ENCODE peak calls at places on chromosomes 13 and 19, in six cellular contexts. G is ovary; Y is breast epithelium; B is CD8-positive, alpha-beta memory T cell; P is tibial nerve; T is gastrocnemius medialis. E is an unnamed sample.
A peak's percentile ranks its signal among the peaks of the same experiment; 100 is the strongest.

GRCh38 chr19:34962945-34963530 is 991 bp downstream of the ZNF792 start:
- DNase-seq in T (no peak), P (no peak), G (no peak), Y (no peak), B (no peak), E (peak; percentile 59)

GRCh38 chr19:11375143-11375948 is 880 bp downstream of the SWSAP1 start:
- DNase-seq in Y (no peak), B (peak; percentile 72), P (no peak), G (peak; percentile 63), T (no peak), E (peak; percentile 84)

GRCh38 chr19:19039901-19040300 is 6.5 kb downstream of the ARMC6 start:
- DNase-seq in P (no peak), T (no peak), B (peak; percentile 49), Y (no peak), G (no peak), E (no peak)

GRCh38 chr19:42024622-42025111 is 30.6 kb upstream of the ATP1A3 start:
- DNase-seq in P (no peak), B (no peak), T (no peak), Y (no peak), G (no peak), E (peak; percentile 89)

GRCh38 chr13:49256841-49257240 is 9.1 kb downstream of the CDADC1 start:
- DNase-seq in T (no peak), P (no peak), Y (no peak), G (no peak), B (no peak), E (no peak)

GRCh38 chr19:40139533-40140287 is 49.0 kb upstream of the ZNF780A start:
- DNase-seq in T (no peak), B (peak; percentile 52), G (no peak), Y (no peak), P (no peak), E (no peak)

GRCh38 chr13:61410669-61411297 is 4.9 kb downstream of the PCDH20 start:
- DNase-seq in T (no peak), B (no peak), Y (no peak), P (no peak), G (no peak), E (no peak)

GRCh38 chr19:41999071-41999877 is 5.2 kb upstream of the ATP1A3 start:
- DNase-seq in B (no peak), G (no peak), Y (no peak), T (no peak), P (no peak), E (no peak)

GRCh38 chr19:2540646-2541454 is 64.9 kb downstream of the GADD45B start:
- DNase-seq in G (peak; percentile 87), B (no peak), P (peak; percentile 73), Y (peak; percentile 97), T (peak; percentile 74), E (peak; percentile 93)

GRCh38 chr13:44273991-44274810 is 99.4 kb upstream of the SERP2 start:
- DNase-seq in T (no peak), Y (no peak), G (no peak), P (no peak), B (peak; percentile 78), E (no peak)

GRCh38 chr13:109198585-109198984 is 569.2 kb downstream of the MYO16 start:
- DNase-seq in G (no peak), T (no peak), B (no peak), Y (no peak), P (no peak), E (no peak)

GRCh38 chr19:35509018-35509652 is 4.3 kb downstream of the DMKN start:
- DNase-seq in G (peak; percentile 67), B (peak; percentile 35), T (no peak), P (no peak), Y (no peak), E (no peak)

GRCh38 chr19:30319876-30320275 is 52.3 kb upstream of the ZNF536 start:
- DNase-seq in G (no peak), P (no peak), B (no peak), T (no peak), Y (no peak), E (no peak)

GRCh38 chr13:79369226-79369625 is 36.8 kb downstream of the RBM26 start:
- DNase-seq in Y (no peak), T (no peak), B (no peak), G (no peak), P (no peak), E (no peak)

GRCh38 chr19:34154401-34154800 is 17.9 kb upstream of the LSM14A start:
- DNase-seq in B (no peak), Y (no peak), P (no peak), G (no peak), T (no peak), E (no peak)

GRCh38 chr19:30646806-30647205 is 274.6 kb downstream of the ZNF536 start:
- DNase-seq in B (no peak), T (no peak), P (no peak), G (no peak), Y (no peak), E (no peak)

GRCh38 chr13:30038884-30039283 is 188.5 kb upstream of the UBL3 start:
- DNase-seq in P (no peak), T (no peak), B (no peak), G (no peak), Y (no peak), E (no peak)

GRCh38 chr13:114211446-114211845 is 23.3 kb upstream of the CDC16 start:
- DNase-seq in G (no peak), T (no peak), B (no peak), Y (no peak), P (no peak), E (no peak)

GRCh38 chr19:485122-485521 is 11.2 kb upstream of the MADCAM1 start:
- DNase-seq in T (no peak), B (no peak), P (no peak), Y (no peak), G (no peak), E (no peak)
- H3K4me3 ChIP-seq in T (no peak overlapping the region), B (no peak overlapping the region), P (no peak overlapping the region), Y (peak overlapping the region; percentile 45), G (no peak overlapping the region), E (no peak overlapping the region)

GRCh38 chr19:45140533-45140932 is 20.2 kb downstream of the NKPD1 start:
- DNase-seq in G (no peak), P (no peak), B (no peak), T (no peak), Y (no peak), E (no peak)

GRCh38 chr19:45141203-45141900 is 19.4 kb downstream of the NKPD1 start:
- DNase-seq in G (no peak), P (no peak), Y (no peak), B (no peak), T (no peak), E (no peak)

GRCh38 chr19:45138303-45138751 is 22.5 kb downstream of the NKPD1 start:
- DNase-seq in P (no peak), T (no peak), Y (no peak), G (no peak), B (no peak), E (no peak)

GRCh38 chr19:45140144-45140503 is 20.7 kb downstream of the NKPD1 start:
- DNase-seq in Y (no peak), T (no peak), P (no peak), G (no peak), B (no peak), E (no peak)

DNA sequence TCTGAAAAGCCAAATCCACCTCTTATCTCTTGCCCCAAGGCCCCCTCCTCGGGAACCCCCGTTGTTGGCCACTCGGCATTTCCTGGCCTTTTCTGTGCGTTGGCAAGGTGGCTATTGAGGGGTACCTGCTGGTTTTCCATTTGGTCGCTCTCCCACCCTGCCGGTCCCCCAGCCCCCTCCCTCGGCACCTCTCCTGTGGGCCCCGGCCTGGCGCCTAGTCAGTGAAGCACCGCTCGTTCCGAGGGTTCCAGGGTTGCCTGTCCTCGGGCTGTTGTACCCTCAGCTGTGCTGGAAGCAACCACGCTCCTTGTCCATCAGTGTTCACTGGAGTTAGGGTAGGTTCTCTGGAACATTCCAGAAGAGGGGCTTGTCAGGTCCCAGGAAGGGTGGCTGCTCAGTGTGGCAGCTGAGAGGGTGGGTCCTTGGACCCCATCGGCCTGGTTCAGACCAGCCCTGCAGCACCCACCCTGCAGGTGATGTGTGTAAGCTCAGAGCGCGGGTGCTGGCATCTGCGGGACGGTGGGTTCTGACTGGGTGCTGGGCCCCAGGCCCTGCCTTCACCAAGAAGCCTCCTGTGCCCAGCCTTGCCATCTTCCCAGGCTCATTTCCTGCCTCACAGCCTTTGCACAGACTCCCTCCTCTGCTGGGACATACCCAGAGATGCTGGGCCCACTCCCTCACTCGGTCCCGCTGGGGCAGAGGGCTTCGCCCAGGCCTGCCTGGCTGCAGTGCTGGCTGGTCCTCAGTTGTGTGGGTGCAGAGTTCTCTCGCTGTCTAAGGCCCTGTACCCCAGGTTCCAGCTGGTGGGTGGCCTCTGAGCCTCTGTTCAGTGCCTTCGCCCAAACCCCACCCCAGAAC is 21.3 kb downstream of the NKPD1 start:
- DNase-seq in Y (no peak), G (no peak), B (no peak), P (no peak), T (no peak), E (no peak)
- H3K4me1 ChIP-seq in Y (no peaks in the 10 kb centered on the region), G (no peaks in the 10 kb centered on the region), B (no peaks in the 10 kb centered on the region), P (no peaks in the 10 kb centered on the region), T (no peaks in the 10 kb centered on the region), E (peaks cover 1% of the 10 kb centered on the region)

GRCh38 chr13:51112771-51113170 is 1.7 kb upstream of the C13orf42 start:
- DNase-seq in B (no peak), P (no peak), G (no peak), Y (no peak), T (no peak), E (no peak)
- H3K4me3 ChIP-seq in B (no peak overlapping the region), P (no peak overlapping the region), G (no peak overlapping the region), Y (no peak overlapping the region), T (no peak overlapping the region), E (no peak overlapping the region)

GRCh38 chr13:48249018-48249417 is 16.0 kb downstream of the ITM2B start:
- DNase-seq in T (no peak), Y (no peak), G (no peak), P (no peak), B (no peak), E (no peak)
- H3K4me1 ChIP-seq in T (peaks cover 60% of the 10 kb centered on the region), Y (no peaks in the 10 kb centered on the region), G (peaks cover 10% of the 10 kb centered on the region), P (peaks cover 23% of the 10 kb centered on the region), B (peaks cover 58% of the 10 kb centered on the region), E (peaks cover 3% of the 10 kb centered on the region)

GRCh38 chr19:21323000-21323399 is 6.2 kb downstream of the ZNF708 start:
- DNase-seq in T (no peak), P (no peak), Y (no peak), B (no peak), G (no peak), E (no peak)

GRCh38 chr19:21328885-21329605 is at the start of gene ZNF708:
- DNase-seq in G (peak; percentile 85), P (peak; percentile 83), T (peak; percentile 78), B (peak; percentile 78), Y (peak; percentile 88), E (peak; percentile 91)

GRCh38 chr19:21328402-21328801 is 808 bp downstream of the ZNF708 start:
- DNase-seq in T (no peak), G (no peak), Y (no peak), B (no peak), P (no peak), E (no peak)

GRCh38 chr19:21322528-21322927 is 6.7 kb downstream of the ZNF708 start:
- DNase-seq in P (peak; percentile 45), G (peak; percentile 24), B (no peak), Y (no peak), T (no peak), E (peak; percentile 80)

DNA sequence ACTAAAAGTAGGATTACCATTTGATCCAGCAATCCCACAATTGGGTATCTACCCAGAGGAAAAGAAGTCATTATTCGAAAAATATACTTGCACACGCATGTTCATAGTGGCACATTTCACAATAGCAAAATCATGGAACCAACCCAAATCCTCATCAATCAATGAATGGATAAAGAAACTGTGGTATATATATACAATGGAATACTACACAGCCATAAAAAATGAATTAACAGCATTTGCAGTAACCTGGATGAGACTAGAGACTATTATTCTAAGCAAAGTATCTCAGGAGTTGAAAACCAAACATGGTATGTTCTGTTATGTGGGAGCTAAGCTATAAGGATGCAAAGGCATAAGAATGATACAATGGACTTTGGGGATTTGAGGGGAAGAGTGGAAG is 3.0 kb downstream of the ZNF708 start:
- DNase-seq in G (no peak), Y (no peak), P (no peak), T (no peak), B (no peak), E (no peak)
- H3K4me3 ChIP-seq in G (no peak overlapping the region), Y (no peak overlapping the region), P (no peak overlapping the region), T (no peak overlapping the region), B (no peak overlapping the region), E (no peak overlapping the region)